ENCODE peak calls at places on chromosomes 5 and 9, in eight cellular contexts. Y is NCI-H1092; X is NCI-H2107; S is SHP77; N is fibroblast of pulmonary artery; U is stimulated activated CD8-positive, alpha-beta memory T cell treated with anti-CD3 and anti-CD28 coated beads, Interleukin-2, amount 100 ng/mL, for 1 hour; P is fibroblast of lung; Q is CD8-positive, alpha-beta memory T cell. Z is an unnamed sample.
A peak's percentile ranks its signal among the peaks of the same experiment; 100 is the strongest.

GRCh38 chr5:56479701-56480304 is 246.7 kb upstream of the ANKRD55 start:
- DNase-seq in X (no peak), Q (no peak), U (no peak), P (peak; percentile 34), Y (no peak), S (no peak), N (no peak), Z (no peak)

GRCh38 chr5:31733365-31733764 is 94.4 kb downstream of the PDZD2 start:
- DNase-seq in P (no peak), Q (no peak), Y (no peak), U (no peak), N (no peak), X (no peak), S (no peak), Z (no peak)

GRCh38 chr5:172701336-172702061 is 60.4 kb downstream of the NEURL1B start:
- DNase-seq in U (no peak), N (no peak), X (no peak), Q (no peak), Y (no peak), S (no peak), P (no peak), Z (no peak)

GRCh38 chr5:108461628-108462367 is 79.9 kb upstream of the FBXL17 start:
- DNase-seq in P (peak; percentile 54), X (no peak), N (peak; percentile 72), U (no peak), Y (no peak), S (no peak), Q (no peak), Z (peak; percentile 41)

GRCh38 chr5:166720026-166720425 is 1571.4 kb upstream of the WWC1 start:
- DNase-seq in P (peak; percentile 18), S (no peak), U (no peak), Y (no peak), N (no peak), X (no peak), Q (no peak), Z (no peak)

GRCh38 chr9:136117291-136118060 is 1.2 kb downstream of the TMEM250 start:
- DNase-seq in S (no peak), U (no peak), N (peak; percentile 22), Y (no peak), Q (peak; percentile 11), P (peak; percentile 7), X (no peak), Z (no peak)

GRCh38 chr5:68252678-68253520 is 37.3 kb downstream of the PIK3R1 start:
- DNase-seq in Q (no peak), N (peak; percentile 85), X (peak; percentile 11), U (peak; percentile 17), P (peak; percentile 68), Y (no peak), S (peak; percentile 54), Z (peak; percentile 66)

GRCh38 chr5:91296691-91297143 is 86.4 kb downstream of the ARRDC3 start:
- DNase-seq in X (no peak), Y (no peak), S (no peak), Q (no peak), U (no peak), P (peak; percentile 84), N (no peak), Z (no peak)

GRCh38 chr5:164306662-164307061 is 801.2 kb downstream of the MAT2B start:
- DNase-seq in Y (no peak), S (no peak), U (no peak), N (peak; percentile 64), P (peak; percentile 82), Q (no peak), X (no peak), Z (no peak)

GRCh38 chr9:118401551-118401950 is 697.3 kb downstream of the TLR4 start:
- DNase-seq in S (no peak), X (no peak), Q (no peak), P (no peak), Y (no peak), N (no peak), U (no peak), Z (no peak)

GRCh38 chr5:122111513-122111912 is 17.8 kb upstream of the ZNF474 start:
- DNase-seq in U (no peak), Q (no peak), S (peak; percentile 5), Y (no peak), P (no peak), N (no peak), X (no peak), Z (no peak)

GRCh38 chr9:107944387-107944786 is 454.8 kb upstream of the KLF4 start:
- DNase-seq in X (no peak), Y (no peak), Q (no peak), N (no peak), S (no peak), U (no peak), P (no peak), Z (no peak)

GRCh38 chr5:9046756-9047481 is 499.0 kb downstream of the SEMA5A start:
- DNase-seq in X (no peak), Y (no peak), S (no peak), U (no peak), N (peak; percentile 89), Q (no peak), P (peak; percentile 96), Z (peak; percentile 93)

GRCh38 chr9:133712221-133713100 is 25.7 kb downstream of the SARDH start:
- DNase-seq in P (no peak), X (no peak), U (no peak), Q (no peak), Y (no peak), S (no peak), N (no peak), Z (no peak)

GRCh38 chr5:9624196-9624947 is 5.8 kb downstream of the TAS2R1 start:
- DNase-seq in Y (no peak), S (no peak), N (peak; percentile 35), X (no peak), U (no peak), Q (no peak), P (peak; percentile 72), Z (peak; percentile 11)

GRCh38 chr9:13364271-13364670 is 84.8 kb upstream of the MPDZ start:
- DNase-seq in S (no peak), Y (no peak), P (peak; percentile 53), X (no peak), U (no peak), Q (no peak), N (peak; percentile 59), Z (no peak)

GRCh38 chr5:398475-399295 is 44.3 kb upstream of the EXOC3 start:
- DNase-seq in N (no peak), Q (no peak), S (peak; percentile 73), U (no peak), X (no peak), P (no peak), Y (no peak), Z (no peak)

GRCh38 chr5:76766746-76767145 is 50.8 kb downstream of the F2R start:
- DNase-seq in X (no peak), S (no peak), Q (no peak), N (peak; percentile 38), P (peak; percentile 63), Y (no peak), U (no peak), Z (peak; percentile 26)

GRCh38 chr5:160398806-160399205 is 1.0 kb downstream of the FAM200C start:
- DNase-seq in U (no peak), N (peak; percentile 22), P (peak; percentile 74), Y (no peak), Q (no peak), X (no peak), S (no peak), Z (peak; percentile 16)